ENCODE peak calls at places on chromosomes 13 and 19, in seven cellular contexts. L is mammary epithelial cell; G is B cell; F is stimulated activated CD4-positive, alpha-beta T cell treated with anti-CD3 and anti-CD28 coated beads, Interleukin-15, amount 100 ng/mL, for 1 hour; Z is GM12891; E is amygdala; M is thoracic aorta. X is an unnamed sample.

GRCh38 chr19:45238556-45238955 is 6.7 kb downstream of the EXOC3L2 start:
- DNase-seq in L (no peak), Z (no peak), M (no peak), F (no peak), G (no peak), E (no peak), X (no peak)

GRCh38 chr13:103731959-103732358 is 665.7 kb upstream of the SLC10A2 start:
- DNase-seq in L (no peak), M (no peak), E (no peak), G (no peak), F (no peak), Z (no peak), X (no peak)

GRCh38 chr19:50859849-50860248 is 5.1 kb downstream of the KLK3 start:
- DNase-seq in E (no peak), Z (no peak), F (no peak), L (no peak), M (no peak), G (no peak), X (no peak)

GRCh38 chr19:39641773-39642172 is 13.9 kb upstream of the LGALS16 start:
- DNase-seq in E (no peak), M (no peak), L (no peak), G (no peak), Z (no peak), F (no peak), X (no peak)

GRCh38 chr19:1102407-1103106 is 1.2 kb upstream of the GPX4 start:
- DNase-seq in L (peak; percentile 99), Z (no peak), F (peak; percentile 50), M (peak; percentile 64), E (no peak), G (no peak), X (peak; percentile 91)

GRCh38 chr13:112066624-112067004 is 335 bp upstream of the SOX1 start:
- DNase-seq in G (peak; percentile 26), E (no peak), L (no peak), M (no peak), Z (no peak), F (peak; percentile 31), X (no peak)

GRCh38 chr13:98651716-98652115 is 74.8 kb upstream of the STK24 start:
- DNase-seq in L (no peak), F (no peak), M (no peak), Z (no peak), E (no peak), G (no peak), X (no peak)

GRCh38 chr19:28199323-28199722 is 1013.6 kb downstream of the UQCRFS1 start:
- DNase-seq in G (no peak), E (no peak), L (no peak), F (no peak), M (no peak), Z (no peak), X (no peak)

GRCh38 chr19:48613024-48613851 is 1.6 kb downstream of the FAM83E start:
- DNase-seq in G (no peak), E (no peak), F (no peak), M (no peak), Z (no peak), L (no peak), X (no peak)

GRCh38 chr13:91369432-91369831 is 21.9 kb downstream of the MIR17HG start:
- DNase-seq in F (no peak), L (no peak), M (no peak), E (no peak), Z (no peak), G (no peak), X (no peak)

GRCh38 chr13:99125335-99125915 is 75.2 kb upstream of the UBAC2 start:
- DNase-seq in E (no peak), F (no peak), G (no peak), M (no peak), Z (no peak), L (no peak), X (no peak)

GRCh38 chr19:23772668-23773063 is 14.0 kb upstream of the ZNF681 start:
- DNase-seq in M (no peak), Z (no peak), G (no peak), F (no peak), L (no peak), E (no peak), X (no peak)

GRCh38 chr19:5293607-5294089 is 47.0 kb downstream of the PTPRS start:
- DNase-seq in M (no peak), Z (no peak), E (no peak), F (no peak), L (no peak), G (no peak), X (no peak)

GRCh38 chr13:97133955-97134354 is 88.2 kb upstream of the MBNL2 start:
- DNase-seq in Z (no peak), G (no peak), F (no peak), E (no peak), M (no peak), L (no peak), X (no peak)

GRCh38 chr19:15247107-15248014 is 15.1 kb upstream of the EPHX3 start:
- DNase-seq in F (no peak), Z (no peak), M (no peak), G (no peak), E (no peak), L (no peak), X (no peak)

GRCh38 chr19:12163841-12164240 is 945 bp downstream of the ZNF136 start:
- DNase-seq in L (peak; percentile 17), G (no peak), Z (no peak), M (no peak), F (no peak), E (no peak), X (no peak)

GRCh38 chr13:102089177-102089576 is 312.7 kb downstream of the FGF14 start:
- DNase-seq in Z (no peak), F (no peak), L (no peak), G (no peak), E (no peak), M (no peak), X (no peak)

GRCh38 chr19:48926909-48927308 is 6.6 kb upstream of the DHDH start:
- DNase-seq in F (no peak), L (peak; percentile 99), E (peak; percentile 50), Z (no peak), M (peak; percentile 67), G (no peak), X (peak; percentile 82)

GRCh38 chr19:3880471-3881271 is at the start of gene ATCAY:
- DNase-seq in Z (no peak), L (no peak), E (peak; percentile 38), M (no peak), G (no peak), F (no peak), X (no peak)

GRCh38 chr19:7705387-7706187 is 3.7 kb upstream of the FCER2 start:
- DNase-seq in L (no peak), F (peak; percentile 61), Z (peak; percentile 57), E (no peak), M (no peak), G (peak; percentile 90), X (peak; percentile 45)

GRCh38 chr13:110590577-110590976 is 24.8 kb upstream of the NAXD start:
- DNase-seq in E (no peak), Z (no peak), L (peak; percentile 50), F (no peak), G (no peak), M (no peak), X (no peak)

GRCh38 chr19:46478356-46478986 is 7.1 kb upstream of the PNMA8A start:
- DNase-seq in L (peak; percentile 62), E (peak; percentile 27), Z (no peak), F (no peak), G (no peak), M (no peak), X (no peak)

GRCh38 chr19:1260749-1261511 is 8.2 kb upstream of the CIRBP start:
- DNase-seq in E (peak; percentile 84), L (peak; percentile 94), F (peak; percentile 96), G (peak; percentile 100), M (no peak), Z (peak; percentile 96), X (peak; percentile 94)

GRCh38 chr13:111967572-111968201 is 99.3 kb upstream of the SOX1 start:
- DNase-seq in M (no peak), G (no peak), F (no peak), L (no peak), Z (no peak), E (peak; percentile 13), X (no peak)

GRCh38 chr13:35475960-35476943 is at the start of gene MAB21L1:
- DNase-seq in L (peak; percentile 2), G (peak; percentile 31), E (no peak), M (no peak), F (no peak), Z (no peak), X (peak; percentile 83)

GRCh38 chr19:2986951-2987491 is 9.7 kb downstream of the TLE6 start:
- DNase-seq in L (no peak), M (no peak), E (no peak), G (no peak), F (no peak), Z (no peak), X (no peak)

GRCh38 chr13:30690282-30691188 is 44.8 kb upstream of the ALOX5AP start:
- DNase-seq in Z (no peak), M (no peak), F (no peak), E (peak; percentile 10), L (peak; percentile 62), G (peak; percentile 63), X (peak; percentile 77)

GRCh38 chr13:57631607-57632275 is at the start of gene PCDH17:
- DNase-seq in F (no peak), Z (no peak), L (no peak), M (no peak), E (peak; percentile 35), G (peak; percentile 6), X (peak; percentile 65)

GRCh38 chr13:27372896-27373295 is 51.5 kb upstream of the GTF3A start:
- DNase-seq in G (no peak), L (no peak), F (no peak), E (no peak), Z (no peak), M (no peak), X (no peak)

GRCh38 chr19:34985249-34986022 is 14.7 kb upstream of the GRAMD1A start:
- DNase-seq in Z (no peak), L (no peak), E (no peak), F (no peak), G (no peak), M (no peak), X (peak; percentile 54)

GRCh38 chr13:21458457-21458815 is 667 bp downstream of the ZDHHC20 start:
- DNase-seq in E (no peak), F (peak; percentile 16), M (no peak), Z (peak; percentile 42), L (peak; percentile 56), G (peak; percentile 50), X (no peak)

GRCh38 chr13:24671367-24672117 is 8.7 kb upstream of the ATP12A start:
- DNase-seq in M (no peak), G (peak; percentile 15), Z (no peak), L (peak; percentile 87), F (no peak), E (no peak), X (no peak)

GRCh38 chr19:2016041-2016807 is 710 bp upstream of the BTBD2 start:
- DNase-seq in F (no peak), M (peak; percentile 68), L (peak; percentile 66), Z (peak; percentile 71), G (peak; percentile 69), E (peak; percentile 70), X (peak; percentile 93)

GRCh38 chr19:10036601-10037071 is 23.4 kb downstream of the RDH8 start:
- DNase-seq in M (no peak), E (no peak), G (no peak), F (no peak), Z (no peak), L (no peak), X (no peak)

GRCh38 chr19:4414144-4414799 is 11.8 kb downstream of the CHAF1A start:
- DNase-seq in E (no peak), L (no peak), G (no peak), M (no peak), Z (no peak), F (no peak), X (no peak)

GRCh38 chr19:14118165-14119051 is 846 bp upstream of the PRKACA start:
- DNase-seq in M (no peak), G (peak; percentile 65), F (no peak), E (peak; percentile 73), L (peak; percentile 59), Z (no peak), X (peak; percentile 96)

GRCh38 chr19:41307954-41308449 is 2.0 kb upstream of the CCDC97 start:
- DNase-seq in F (no peak), G (peak; percentile 23), M (no peak), Z (no peak), E (no peak), L (no peak), X (no peak)

GRCh38 chr13:28684257-28684656 is 25.3 kb downstream of the POMP start:
- DNase-seq in L (peak; percentile 6), E (no peak), Z (no peak), G (no peak), M (no peak), F (no peak), X (no peak)

X was measured in tibial artery.